ENCODE peak calls at places on chromosomes 11 and 22, in five cellular contexts. One of them, this sample, is unnamed.

GRCh38 chr11:131666006-131666405 is 295.6 kb downstream of the NTM start:
- DNase-seq in fibroblast of villous mesenchyme: no peak
- DNase-seq in endothelial cell: no peak
- DNase-seq in GM13976: no peak
- DNase-seq in cardiac fibroblast: no peak
- DNase-seq in this sample: no peak

GRCh38 chr22:26566994-26567393 is 22.9 kb downstream of the TPST2 start:
- DNase-seq in cardiac fibroblast: no peak
- DNase-seq in fibroblast of villous mesenchyme: no peak
- DNase-seq in endothelial cell: no peak
- DNase-seq in GM13976: no peak
- DNase-seq in this sample: no peak

GRCh38 chr22:43521716-43522115 is 109.9 kb downstream of the MPPED1 start:
- DNase-seq in fibroblast of villous mesenchyme: no peak
- DNase-seq in GM13976: no peak
- DNase-seq in cardiac fibroblast: no peak
- DNase-seq in endothelial cell: no peak
- DNase-seq in this sample: no peak

GRCh38 chr22:25987948-25988347 is 181.3 kb upstream of the SEZ6L start:
- DNase-seq in GM13976: no peak
- DNase-seq in fibroblast of villous mesenchyme: no peak
- DNase-seq in endothelial cell: peak; percentile 9
- DNase-seq in cardiac fibroblast: no peak
- DNase-seq in this sample: peak; percentile 54

GRCh38 chr11:16632295-16633200 is 105.9 kb upstream of the C11orf58 start:
- DNase-seq in fibroblast of villous mesenchyme: peak; percentile 14
- DNase-seq in endothelial cell: no peak
- DNase-seq in GM13976: no peak
- DNase-seq in cardiac fibroblast: peak; percentile 29
- DNase-seq in this sample: no peak

GRCh38 chr11:2574043-2574552 is 125.7 kb downstream of the KCNQ1OT1 start:
- DNase-seq in cardiac fibroblast: no peak
- DNase-seq in GM13976: no peak
- DNase-seq in endothelial cell: no peak
- DNase-seq in fibroblast of villous mesenchyme: no peak
- DNase-seq in this sample: no peak

GRCh38 chr22:37981282-37982011 is 2.9 kb downstream of the SOX10 start:
- DNase-seq in cardiac fibroblast: no peak
- DNase-seq in fibroblast of villous mesenchyme: no peak
- DNase-seq in endothelial cell: no peak
- DNase-seq in GM13976: no peak
- DNase-seq in this sample: no peak

GRCh38 chr11:135009125-135009524 is 597.1 kb upstream of the B3GAT1 start:
- DNase-seq in fibroblast of villous mesenchyme: no peak
- DNase-seq in GM13976: no peak
- DNase-seq in cardiac fibroblast: no peak
- DNase-seq in endothelial cell: no peak
- DNase-seq in this sample: no peak

GRCh38 chr22:29994027-29994715 is 86.1 kb upstream of the HORMAD2 start:
- DNase-seq in fibroblast of villous mesenchyme: peak; percentile 74
- DNase-seq in endothelial cell: no peak
- DNase-seq in GM13976: no peak
- DNase-seq in cardiac fibroblast: peak; percentile 22
- DNase-seq in this sample: no peak

GRCh38 chr11:12573707-12574106 is 100.5 kb upstream of the TEAD1 start:
- DNase-seq in endothelial cell: no peak
- DNase-seq in GM13976: no peak
- DNase-seq in cardiac fibroblast: no peak
- DNase-seq in fibroblast of villous mesenchyme: peak; percentile 79
- DNase-seq in this sample: no peak

GRCh38 chr11:69652999-69653398 is 12.0 kb downstream of the CCND1 start:
- DNase-seq in cardiac fibroblast: no peak
- DNase-seq in fibroblast of villous mesenchyme: no peak
- DNase-seq in endothelial cell: no peak
- DNase-seq in GM13976: no peak
- DNase-seq in this sample: no peak

GRCh38 chr22:46577361-46578249 is 40.2 kb upstream of the CELSR1 start:
- DNase-seq in fibroblast of villous mesenchyme: no peak
- DNase-seq in endothelial cell: no peak
- DNase-seq in cardiac fibroblast: no peak
- DNase-seq in GM13976: no peak
- DNase-seq in this sample: peak; percentile 27

GRCh38 chr11:5596611-5597201 is at the start of gene TRIM6:
- DNase-seq in fibroblast of villous mesenchyme: peak; percentile 75
- DNase-seq in GM13976: peak; percentile 42
- DNase-seq in endothelial cell: peak; percentile 47
- DNase-seq in cardiac fibroblast: peak; percentile 46
- DNase-seq in this sample: peak; percentile 14

GRCh38 chr22:27022256-27022655 is 364.9 kb downstream of the MIAT start:
- DNase-seq in cardiac fibroblast: no peak
- DNase-seq in endothelial cell: no peak
- DNase-seq in fibroblast of villous mesenchyme: no peak
- DNase-seq in GM13976: no peak
- DNase-seq in this sample: no peak

GRCh38 chr11:96188625-96189006 is 154.4 kb downstream of the MAML2 start:
- DNase-seq in cardiac fibroblast: peak; percentile 49
- DNase-seq in endothelial cell: no peak
- DNase-seq in GM13976: peak; percentile 52
- DNase-seq in fibroblast of villous mesenchyme: peak; percentile 27
- DNase-seq in this sample: peak; percentile 58

GRCh38 chr11:62974848-62975522 is 9.8 kb downstream of the SLC22A6 start:
- DNase-seq in fibroblast of villous mesenchyme: peak; percentile 13
- DNase-seq in endothelial cell: peak; percentile 43
- DNase-seq in GM13976: no peak
- DNase-seq in cardiac fibroblast: peak; percentile 32
- DNase-seq in this sample: peak; percentile 49

GRCh38 chr11:57513911-57514537 is 1.5 kb downstream of the SLC43A1 start:
- DNase-seq in endothelial cell: peak; percentile 47
- DNase-seq in fibroblast of villous mesenchyme: peak; percentile 46
- DNase-seq in cardiac fibroblast: peak; percentile 42
- DNase-seq in GM13976: peak; percentile 71
- DNase-seq in this sample: peak; percentile 52

GRCh38 chr11:130689222-130689908 is 226.9 kb downstream of the SNX19 start:
- DNase-seq in GM13976: no peak
- DNase-seq in endothelial cell: no peak
- DNase-seq in cardiac fibroblast: peak; percentile 68
- DNase-seq in fibroblast of villous mesenchyme: no peak
- DNase-seq in this sample: no peak

GRCh38 chr22:30832407-30832987 is 136.1 kb downstream of the MORC2 start:
- DNase-seq in GM13976: no peak
- DNase-seq in endothelial cell: no peak
- DNase-seq in cardiac fibroblast: no peak
- DNase-seq in fibroblast of villous mesenchyme: no peak
- DNase-seq in this sample: no peak

GRCh38 chr11:75576445-75577049 is 14.5 kb downstream of the SERPINH1 start:
- DNase-seq in endothelial cell: peak; percentile 38
- DNase-seq in cardiac fibroblast: peak; percentile 78
- DNase-seq in GM13976: peak; percentile 70
- DNase-seq in fibroblast of villous mesenchyme: peak; percentile 80
- DNase-seq in this sample: peak; percentile 29

GRCh38 chr11:124769804-124770774 is 8.0 kb upstream of the ESAM start:
- DNase-seq in GM13976: no peak
- DNase-seq in cardiac fibroblast: peak; percentile 58
- DNase-seq in fibroblast of villous mesenchyme: peak; percentile 54
- DNase-seq in endothelial cell: no peak
- DNase-seq in this sample: no peak

GRCh38 chr11:63502252-63502820 is 3.5 kb upstream of the LGALS12 start:
- DNase-seq in cardiac fibroblast: no peak
- DNase-seq in endothelial cell: no peak
- DNase-seq in GM13976: no peak
- DNase-seq in fibroblast of villous mesenchyme: no peak
- DNase-seq in this sample: no peak

GRCh38 chr11:766106-766940 is 11.0 kb downstream of the GATD1 start:
- DNase-seq in cardiac fibroblast: no peak
- DNase-seq in fibroblast of villous mesenchyme: no peak
- DNase-seq in endothelial cell: no peak
- DNase-seq in GM13976: no peak
- DNase-seq in this sample: no peak

GRCh38 chr22:30416843-30417242 is 8.7 kb upstream of the MTFP1 start:
- DNase-seq in cardiac fibroblast: no peak
- DNase-seq in GM13976: no peak
- DNase-seq in endothelial cell: no peak
- DNase-seq in fibroblast of villous mesenchyme: no peak
- DNase-seq in this sample: no peak

GRCh38 chr22:43451651-43452050 is 39.8 kb downstream of the MPPED1 start:
- DNase-seq in GM13976: no peak
- DNase-seq in cardiac fibroblast: no peak
- DNase-seq in endothelial cell: no peak
- DNase-seq in fibroblast of villous mesenchyme: no peak
- DNase-seq in this sample: no peak

GRCh38 chr11:117807482-117808272 is 10.7 kb upstream of the DSCAML1 start:
- DNase-seq in GM13976: peak; percentile 83
- DNase-seq in fibroblast of villous mesenchyme: peak; percentile 57
- DNase-seq in cardiac fibroblast: peak; percentile 71
- DNase-seq in endothelial cell: peak; percentile 73
- DNase-seq in this sample: peak; percentile 91

GRCh38 chr22:37684803-37685615 is 1.1 kb upstream of the NOL12 start:
- DNase-seq in endothelial cell: no peak
- DNase-seq in fibroblast of villous mesenchyme: no peak
- DNase-seq in cardiac fibroblast: no peak
- DNase-seq in GM13976: no peak
- DNase-seq in this sample: no peak

GRCh38 chr11:86588566-86589090 is 83.8 kb downstream of the ME3 start:
- DNase-seq in cardiac fibroblast: no peak
- DNase-seq in endothelial cell: no peak
- DNase-seq in fibroblast of villous mesenchyme: no peak
- DNase-seq in GM13976: no peak
- DNase-seq in this sample: no peak

GRCh38 chr11:76524919-76525318 is 80.1 kb downstream of the EMSY start:
- DNase-seq in fibroblast of villous mesenchyme: peak; percentile 67
- DNase-seq in endothelial cell: no peak
- DNase-seq in cardiac fibroblast: peak; percentile 71
- DNase-seq in GM13976: no peak
- DNase-seq in this sample: no peak

GRCh38 chr22:31496735-31497146 is 405 bp downstream of the SFI1 start:
- DNase-seq in endothelial cell: peak; percentile 14
- DNase-seq in GM13976: no peak
- DNase-seq in fibroblast of villous mesenchyme: no peak
- DNase-seq in cardiac fibroblast: no peak
- DNase-seq in this sample: peak; percentile 57

DNA sequence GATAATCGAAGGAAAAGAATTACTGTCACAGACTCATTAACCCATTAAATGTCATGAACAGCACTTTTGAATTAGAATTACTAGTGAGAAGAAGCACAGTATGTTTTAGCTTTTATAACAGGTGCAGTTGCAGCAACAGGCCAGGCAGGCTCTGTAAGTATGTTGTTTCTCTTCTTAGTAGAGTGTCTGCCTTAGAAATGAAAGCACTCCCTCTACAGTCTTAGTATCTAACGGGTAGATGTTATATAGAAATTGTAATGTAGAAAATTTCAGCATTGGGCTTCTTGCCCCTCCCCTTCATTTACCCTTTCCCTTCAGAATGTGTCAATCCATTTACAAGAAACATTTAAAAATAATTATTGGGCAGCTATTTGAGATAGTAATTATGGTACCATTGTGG is 87.4 kb downstream of the HIPK3 start:
- DNase-seq in GM13976: no peak
- DNase-seq in endothelial cell: no peak
- DNase-seq in cardiac fibroblast: peak; percentile 33
- DNase-seq in fibroblast of villous mesenchyme: no peak
- DNase-seq in this sample: no peak
- TF ChIP-seq CTCF in GM13976: no peak
- TF ChIP-seq CTCF in endothelial cell: no peak
- TF ChIP-seq CTCF in cardiac fibroblast: no peak
- TF ChIP-seq CTCF in fibroblast of villous mesenchyme: no peak
- TF ChIP-seq CTCF in this sample: no peak

GRCh38 chr11:112961146-112961668 is at the start of gene NCAM1:
- DNase-seq in cardiac fibroblast: peak; percentile 81
- DNase-seq in GM13976: peak; percentile 34
- DNase-seq in fibroblast of villous mesenchyme: peak; percentile 65
- DNase-seq in endothelial cell: peak; percentile 94
- DNase-seq in this sample: peak; percentile 26

GRCh38 chr11:112962854-112963367 is 1.7 kb downstream of the NCAM1 start:
- DNase-seq in endothelial cell: peak; percentile 44
- DNase-seq in GM13976: peak; percentile 28
- DNase-seq in cardiac fibroblast: peak; percentile 15
- DNase-seq in fibroblast of villous mesenchyme: no peak
- DNase-seq in this sample: no peak

GRCh38 chr11:112961751-112962747 is 829 bp downstream of the NCAM1 start:
- DNase-seq in cardiac fibroblast: no peak
- DNase-seq in endothelial cell: peak; percentile 48
- DNase-seq in GM13976: peak; percentile 29
- DNase-seq in fibroblast of villous mesenchyme: no peak
- DNase-seq in this sample: peak; percentile 26

GRCh38 chr11:112963368-112963955 is 2.2 kb downstream of the NCAM1 start:
- DNase-seq in GM13976: no peak
- DNase-seq in cardiac fibroblast: no peak
- DNase-seq in fibroblast of villous mesenchyme: no peak
- DNase-seq in endothelial cell: peak; percentile 5
- DNase-seq in this sample: no peak

DNA sequence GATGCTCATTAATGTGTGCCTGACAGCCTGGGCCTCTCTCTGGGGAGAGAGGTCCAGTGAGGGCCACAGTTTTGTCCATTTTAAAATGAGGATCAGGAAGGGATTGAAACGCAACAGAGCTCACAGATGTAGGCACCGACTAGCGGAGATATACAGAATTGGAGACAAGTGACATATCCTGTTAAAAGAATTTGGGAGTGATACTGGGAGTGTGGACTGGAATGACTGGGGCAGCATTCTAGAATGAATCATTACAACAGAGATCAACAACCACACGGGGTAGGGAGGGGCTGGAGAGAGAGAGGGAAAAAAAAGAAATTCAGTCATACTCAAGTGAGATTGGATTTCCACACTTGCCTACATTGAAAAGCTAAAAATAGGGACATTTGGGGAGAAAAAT is 2.5 kb upstream of the NCAM1 start:
- DNase-seq in GM13976: no peak
- DNase-seq in endothelial cell: no peak
- DNase-seq in cardiac fibroblast: peak; percentile 40
- DNase-seq in fibroblast of villous mesenchyme: peak; percentile 24
- DNase-seq in this sample: no peak
- TF ChIP-seq CTCF in GM13976: no peak
- TF ChIP-seq CTCF in endothelial cell: no peak
- TF ChIP-seq CTCF in cardiac fibroblast: no peak
- TF ChIP-seq CTCF in fibroblast of villous mesenchyme: no peak
- TF ChIP-seq CTCF in this sample: no peak

GRCh38 chr11:68584097-68584496 is 100.2 kb upstream of the GAL start:
- DNase-seq in endothelial cell: peak; percentile 74
- DNase-seq in fibroblast of villous mesenchyme: no peak
- DNase-seq in GM13976: peak; percentile 61
- DNase-seq in cardiac fibroblast: peak; percentile 13
- DNase-seq in this sample: peak; percentile 80
- TF ChIP-seq CTCF in endothelial cell: peak; percentile 74
- TF ChIP-seq CTCF in fibroblast of villous mesenchyme: peak; percentile 62
- TF ChIP-seq CTCF in GM13976: peak; percentile 50
- TF ChIP-seq CTCF in cardiac fibroblast: peak; percentile 75
- TF ChIP-seq CTCF in this sample: peak; percentile 91

DNA sequence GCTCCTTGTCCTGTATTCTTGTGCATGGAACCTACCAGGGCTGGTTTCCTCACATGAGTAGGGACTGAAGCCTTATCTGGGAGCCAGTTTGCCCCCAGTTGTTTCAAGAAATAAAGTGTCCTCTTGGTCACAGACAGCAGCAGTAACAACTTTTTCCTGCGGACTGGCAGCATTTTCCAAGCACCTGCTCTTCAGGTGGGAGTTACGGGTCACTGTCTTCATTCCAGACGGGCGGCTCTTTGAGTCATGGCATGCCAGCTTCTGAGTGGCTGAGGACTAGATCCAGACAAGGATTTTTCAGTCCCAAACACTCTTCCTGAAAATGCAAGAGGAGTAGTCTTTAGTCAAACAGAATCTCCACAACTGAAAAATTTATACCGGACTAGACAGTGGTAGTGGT is 2.7 kb upstream of the CD44 start:
- DNase-seq in endothelial cell: no peak
- DNase-seq in fibroblast of villous mesenchyme: no peak
- DNase-seq in cardiac fibroblast: no peak
- DNase-seq in GM13976: no peak
- DNase-seq in this sample: no peak
- TF ChIP-seq CTCF in endothelial cell: no peak
- TF ChIP-seq CTCF in fibroblast of villous mesenchyme: no peak
- TF ChIP-seq CTCF in cardiac fibroblast: no peak
- TF ChIP-seq CTCF in GM13976: no peak
- TF ChIP-seq CTCF in this sample: no peak

This sample was measured in activated CD8-positive, alpha-beta T cell treated with anti-CD3 and anti-CD28 coated beads for 36 hours.